ENCODE peak calls at places on chromosomes 12 and 14, in five cellular contexts. J, U, G, K and R are unnamed samples.

GRCh38 chr14:75138492-75138891 is 11.6 kb upstream of the NEK9 start:
- DNase-seq in J (no peak), U (no peak), G (no peak), K (no peak), R (no peak)

GRCh38 chr12:64544796-64545382 is 65.4 kb upstream of the RASSF3 start:
- DNase-seq in J (no peak), U (no peak), G (no peak), K (no peak), R (no peak)

GRCh38 chr12:91609283-91609682 is 426.7 kb upstream of the DCN start:
- DNase-seq in J (no peak), U (no peak), G (no peak), K (no peak), R (no peak)

GRCh38 chr12:88432536-88433462 is 147.5 kb downstream of the KITLG start:
- DNase-seq in J (peak; percentile 72), U (peak; percentile 53), G (no peak), K (no peak), R (peak; percentile 80)

GRCh38 chr12:510071-510825 is 50.5 kb downstream of the B4GALNT3 start:
- DNase-seq in J (no peak), U (peak; percentile 38), G (no peak), K (no peak), R (no peak)

GRCh38 chr12:905273-906076 is 44.0 kb downstream of the RAD52 start:
- DNase-seq in J (no peak), U (no peak), G (no peak), K (no peak), R (no peak)

GRCh38 chr12:19792028-19792427 is 352.7 kb downstream of the AEBP2 start:
- DNase-seq in J (no peak), U (no peak), G (no peak), K (no peak), R (no peak)

GRCh38 chr12:110501378-110501721 is 561 bp downstream of the VPS29 start:
- DNase-seq in J (peak; percentile 48), U (peak; percentile 73), G (no peak), K (no peak), R (peak; percentile 38)

GRCh38 chr12:28057856-28058615 is 85.5 kb upstream of the PTHLH start:
- DNase-seq in J (no peak), U (peak; percentile 99), G (no peak), K (no peak), R (no peak)

GRCh38 chr12:87687362-87687761 is 341.8 kb downstream of the C12orf50 start:
- DNase-seq in J (no peak), U (no peak), G (no peak), K (no peak), R (peak; percentile 85)

GRCh38 chr14:39014460-39014859 is 88.6 kb downstream of the SEC23A start:
- DNase-seq in J (no peak), U (no peak), G (no peak), K (no peak), R (no peak)

GRCh38 chr12:49198431-49199155 is 9.7 kb upstream of the TUBA1A start:
- DNase-seq in J (peak; percentile 93), U (peak; percentile 62), G (no peak), K (no peak), R (peak; percentile 92)

GRCh38 chr14:100709252-100709955 is 17.3 kb upstream of the DLK1 start:
- DNase-seq in J (peak; percentile 30), U (no peak), G (no peak), K (peak; percentile 84), R (no peak)

GRCh38 chr12:67910360-67911292 is 78.6 kb upstream of the IFNG-AS1 start:
- DNase-seq in J (peak; percentile 98), U (peak; percentile 99), G (no peak), K (no peak), R (peak; percentile 98)

GRCh38 chr12:91272456-91273063 is 89.9 kb upstream of the DCN start:
- DNase-seq in J (peak; percentile 63), U (no peak), G (no peak), K (no peak), R (peak; percentile 91)

GRCh38 chr12:42686514-42687172 is 97.1 kb upstream of the PRICKLE1 start:
- DNase-seq in J (peak; percentile 86), U (peak; percentile 36), G (no peak), K (no peak), R (no peak)

GRCh38 chr12:124755801-124756148 is 107.9 kb downstream of the SCARB1 start:
- DNase-seq in J (no peak), U (no peak), G (no peak), K (no peak), R (no peak)

GRCh38 chr12:52147367-52147972 is 44.3 kb downstream of the KRT80 start:
- DNase-seq in J (peak; percentile 99), U (peak; percentile 99), G (no peak), K (no peak), R (peak; percentile 98)

GRCh38 chr12:95240556-95240955 is 22.9 kb downstream of the VEZT start:
- DNase-seq in J (no peak), U (no peak), G (no peak), K (no peak), R (no peak)

GRCh38 chr12:14948672-14949071 is 10.3 kb upstream of the ERP27 start:
- DNase-seq in J (peak; percentile 66), U (no peak), G (no peak), K (no peak), R (peak; percentile 95)

GRCh38 chr12:106246891-106247730 is 709 bp downstream of the CKAP4 start:
- DNase-seq in J (peak; percentile 56), U (peak; percentile 30), G (no peak), K (peak; percentile 79), R (peak; percentile 60)